ENCODE peak calls at places on chromosomes 4 and X, in seven cellular contexts. H is AG09319, R is nephron progenitor cell, G is thoracic aorta, Q is MCF 10A, A is A549, P is epithelial cell of esophagus. M is an unnamed sample.

GRCh38 chr4:77209936-77210335 is 52.9 kb downstream of the CCNG2 start:
- DNase-seq in Q (no peak), H (no peak), R (no peak), G (no peak), P (no peak), A (no peak), M (no peak)

GRCh38 chrX:96372313-96373046 is 312.2 kb upstream of the DIAPH2 start:
- DNase-seq in R (peak; percentile 18), Q (peak; percentile 64), G (no peak), P (peak; percentile 45), H (peak; percentile 27), A (peak; percentile 17), M (peak; percentile 14)

GRCh38 chrX:1196436-1196835 is 16.0 kb downstream of the CRLF2 start:
- DNase-seq in G (no peak), H (no peak), P (no peak), A (no peak), Q (no peak), R (no peak), M (no peak)

GRCh38 chrX:140507982-140508305 is 3.1 kb upstream of the SOX3 start:
- DNase-seq in H (no peak), R (peak; percentile 75), P (no peak), Q (no peak), A (no peak), G (no peak), M (no peak)

GRCh38 chr4:40749717-40750460 is at the start of gene NSUN7:
- DNase-seq in H (no peak), G (no peak), R (peak; percentile 79), Q (no peak), P (peak; percentile 64), A (peak; percentile 20), M (peak; percentile 37)

GRCh38 chrX:150774798-150775568 is 81.8 kb downstream of the MTMR1 start:
- DNase-seq in P (no peak), H (no peak), A (no peak), Q (no peak), G (no peak), R (no peak), M (no peak)

GRCh38 chr4:1842993-1843448 is 12.9 kb downstream of the LETM1 start:
- DNase-seq in R (no peak), Q (peak; percentile 21), H (peak; percentile 54), P (no peak), A (no peak), G (no peak), M (no peak)

GRCh38 chrX:153405426-153405825 is 4.3 kb upstream of the PNMA6E start:
- DNase-seq in H (no peak), Q (no peak), P (no peak), G (no peak), R (no peak), A (no peak), M (no peak)

GRCh38 chr4:121168446-121168845 is 4.3 kb upstream of the TNIP3 start:
- DNase-seq in H (no peak), R (no peak), G (no peak), P (no peak), Q (no peak), A (no peak), M (no peak)

DNA sequence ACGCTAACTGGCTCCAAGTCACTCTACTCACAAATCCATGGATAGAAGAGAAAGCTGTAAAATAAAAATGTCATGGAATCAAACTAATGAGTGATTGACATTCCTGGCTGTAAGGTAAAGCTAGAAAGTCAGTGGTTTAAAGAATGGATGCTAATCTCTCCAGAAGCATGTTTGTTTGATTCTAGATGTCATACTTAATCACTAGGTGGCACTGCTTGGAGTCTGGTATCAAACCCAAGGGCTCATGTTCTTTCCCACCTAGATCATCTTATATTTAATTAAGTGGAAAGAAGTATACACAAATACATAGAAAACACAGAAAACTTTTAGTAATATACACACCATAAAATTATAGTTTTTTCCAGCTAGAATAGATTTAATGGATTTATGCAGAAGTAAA is 2666.6 kb downstream of the PCDH7 start:
- DNase-seq in Q (peak; percentile 6), G (no peak), R (no peak), H (no peak), P (peak; percentile 21), A (no peak), M (peak; percentile 4)
- TF ChIP-seq CTCF in Q (no peak), G (no peak), R (no peak), H (no peak), P (peak; percentile 38), A (no peak), M (peak; percentile 18)

DNA sequence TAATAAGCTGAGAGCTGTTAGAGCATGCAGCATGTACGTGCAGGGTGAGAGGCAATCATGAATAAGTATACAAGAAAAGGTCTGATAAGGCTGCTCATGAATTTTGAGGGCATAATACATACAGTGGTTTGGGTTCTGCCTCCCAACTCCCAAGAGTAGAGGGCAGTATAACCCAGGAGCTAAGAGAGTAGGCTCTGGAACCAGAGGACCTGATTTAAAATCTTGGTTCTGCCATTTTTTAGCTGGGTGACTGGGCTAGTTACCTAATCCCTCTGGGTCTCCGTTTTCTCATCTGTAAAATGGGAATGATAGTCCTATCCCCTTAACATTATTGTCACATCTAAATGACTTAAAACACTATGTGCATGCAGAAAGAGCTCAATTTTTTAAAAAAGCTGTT is 85.3 kb downstream of the LNX1 start:
- DNase-seq in Q (peak; percentile 33), G (no peak), R (no peak), P (peak; percentile 32), H (no peak), A (no peak), M (no peak)
- TF ChIP-seq CTCF in Q (no peak), G (no peak), R (no peak), P (peak; percentile 45), H (peak; percentile 22), A (no peak), M (no peak)

GRCh38 chr4:173748353-173748752 is 218.3 kb upstream of the HAND2 start:
- DNase-seq in Q (no peak), P (no peak), H (no peak), G (no peak), R (no peak), A (no peak), M (no peak)
- TF ChIP-seq CTCF in Q (peak; percentile 28), P (no peak), H (no peak), G (peak; percentile 31), R (no peak), A (no peak), M (no peak)

GRCh38 chr4:110631582-110632505 is 9.0 kb upstream of the PITX2 start:
- DNase-seq in Q (peak; percentile 87), G (no peak), H (peak; percentile 57), A (peak; percentile 79), R (peak; percentile 84), P (peak; percentile 85), M (peak; percentile 87)
- TF ChIP-seq CTCF in Q (peak; percentile 80), G (peak; percentile 59), H (peak; percentile 86), A (peak; percentile 79), R (peak; percentile 81), P (peak; percentile 77), M (peak; percentile 81)

GRCh38 chrX:108001218-108001814 is 19.1 kb upstream of the TEX13B start:
- DNase-seq in H (no peak), Q (peak; percentile 56), A (peak; percentile 28), P (peak; percentile 69), G (no peak), R (peak; percentile 9), M (peak; percentile 34)
- TF ChIP-seq CTCF in H (peak; percentile 58), Q (peak; percentile 46), A (peak; percentile 46), P (peak; percentile 56), G (no peak), R (peak; percentile 42), M (peak; percentile 76)

GRCh38 chrX:77434949-77435348 is 12.2 kb upstream of the FGF16 start:
- DNase-seq in Q (no peak), H (no peak), P (peak; percentile 35), R (no peak), A (no peak), G (no peak), M (no peak)

GRCh38 chrX:77426811-77427210 is 20.4 kb upstream of the FGF16 start:
- DNase-seq in R (no peak), Q (peak; percentile 32), G (no peak), H (no peak), P (peak; percentile 28), A (no peak), M (no peak)

GRCh38 chrX:77427586-77427985 is 19.6 kb upstream of the FGF16 start:
- DNase-seq in P (no peak), H (no peak), Q (no peak), G (no peak), R (no peak), A (no peak), M (no peak)

GRCh38 chrX:77432998-77433397 is 14.2 kb upstream of the FGF16 start:
- DNase-seq in P (no peak), H (no peak), A (no peak), Q (no peak), G (no peak), R (no peak), M (no peak)

DNA sequence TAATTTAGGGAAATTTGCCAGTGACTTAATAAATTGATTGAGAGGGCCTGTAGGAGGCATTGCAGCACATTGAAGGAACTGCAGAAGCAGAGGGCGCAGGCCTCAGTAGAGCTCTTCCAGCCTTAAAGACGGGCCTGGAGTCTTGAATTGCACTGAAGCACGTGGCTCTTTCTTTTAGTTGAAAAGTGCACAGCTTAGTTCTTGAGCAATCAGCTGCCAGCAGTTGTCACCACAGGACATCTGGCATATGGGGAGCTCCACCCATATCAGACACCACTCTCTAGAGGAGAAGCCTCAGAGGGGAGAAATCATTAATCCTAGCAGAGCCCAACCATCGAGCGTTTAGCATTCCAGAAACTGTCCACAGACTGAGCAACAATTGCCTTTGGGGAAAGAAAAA is 16.0 kb upstream of the FGF16 start:
- DNase-seq in A (no peak), P (no peak), H (peak; percentile 29), G (no peak), Q (peak; percentile 28), R (no peak), M (no peak)
- TF ChIP-seq CTCF in A (no peak), P (no peak), H (peak; percentile 6), G (no peak), Q (no peak), R (no peak), M (no peak)

GRCh38 chrX:115373308-115373707 is 83.8 kb downstream of the LUZP4 start:
- DNase-seq in A (no peak), P (no peak), R (no peak), G (no peak), Q (no peak), H (no peak), M (no peak)

GRCh38 chrX:115378471-115378870 is 89.0 kb downstream of the LUZP4 start:
- DNase-seq in P (no peak), R (no peak), H (no peak), A (no peak), G (no peak), Q (peak; percentile 19), M (no peak)
- TF ChIP-seq CTCF in P (no peak), R (no peak), H (peak; percentile 16), A (no peak), G (no peak), Q (no peak), M (no peak)

GRCh38 chrX:10254746-10255145 is 98.0 kb downstream of the CLCN4 start:
- DNase-seq in P (peak; percentile 52), H (no peak), Q (peak; percentile 26), G (no peak), A (peak; percentile 20), R (no peak), M (no peak)
- TF ChIP-seq CTCF in P (peak; percentile 50), H (no peak), Q (peak; percentile 35), G (no peak), A (peak; percentile 54), R (no peak), M (no peak)

GRCh38 chrX:32673193-32673592 is 538.2 kb downstream of the DMD start:
- DNase-seq in H (no peak), R (no peak), G (no peak), A (no peak), Q (peak; percentile 28), P (peak; percentile 16), M (peak; percentile 6)
- TF ChIP-seq CTCF in H (no peak), R (peak; percentile 26), G (no peak), A (no peak), Q (peak; percentile 34), P (no peak), M (peak; percentile 35)